ENCODE peak calls at places on chromosomes 12 and 14, in seven cellular contexts. H is HepG2, W is GM12892, J is SK-N-SH, Z is K562, G is H1, U is GM12878. D is an unnamed sample.

GRCh38 chr14:99248761-99249171 is 23.2 kb downstream of the BCL11B start:
- DNase-seq in W (no peak), Z (no peak), J (no peak), G (no peak), H (no peak), U (no peak), D (no peak)

GRCh38 chr12:25784669-25785068 is 173.8 kb upstream of the RASSF8 start:
- DNase-seq in H (no peak), G (no peak), U (no peak), W (no peak), Z (no peak), J (no peak), D (no peak)

GRCh38 chr14:61562321-61563161 is 132.8 kb upstream of the HIF1A start:
- DNase-seq in H (peak), J (no peak), Z (peak), U (no peak), W (no peak), G (no peak), D (no peak)

GRCh38 chr14:54688229-54688628 is 121.3 kb downstream of the SAMD4A start:
- DNase-seq in H (no peak), J (no peak), Z (no peak), U (no peak), W (no peak), G (no peak), D (no peak)

GRCh38 chr14:33943081-33943480 is 7.8 kb downstream of the EGLN3 start:
- DNase-seq in Z (no peak), W (no peak), G (no peak), H (no peak), U (no peak), J (peak), D (no peak)

GRCh38 chr14:90521121-90521929 is 124.5 kb downstream of the CALM1 start:
- DNase-seq in J (no peak), G (no peak), Z (no peak), H (no peak), U (no peak), W (no peak), D (no peak)

GRCh38 chr14:99619873-99620834 is 16.1 kb upstream of the CCDC85C start:
- DNase-seq in Z (no peak), W (no peak), J (no peak), U (no peak), H (no peak), G (no peak), D (no peak)

GRCh38 chr14:65164068-65164824 is 61.9 kb upstream of the MAX start:
- DNase-seq in G (no peak), U (no peak), J (peak), W (no peak), Z (peak), H (peak), D (no peak)

GRCh38 chr14:105192866-105193731 is 12.0 kb upstream of the NUDT14 start:
- DNase-seq in Z (no peak), U (no peak), G (no peak), W (no peak), J (no peak), H (no peak), D (no peak)

GRCh38 chr14:98176910-98177309 is 1095.1 kb downstream of the BCL11B start:
- DNase-seq in J (no peak), U (no peak), G (no peak), H (no peak), Z (no peak), W (no peak), D (no peak)

GRCh38 chr14:89178376-89178775 is 238.7 kb downstream of the FOXN3 start:
- DNase-seq in Z (no peak), U (no peak), J (no peak), H (no peak), W (no peak), G (peak), D (no peak)

GRCh38 chr12:132159555-132160003 is 15.3 kb downstream of the NOC4L start:
- DNase-seq in G (no peak), J (no peak), U (no peak), W (no peak), H (no peak), Z (no peak), D (no peak)

GRCh38 chr12:131775904-131776889 is 52.0 kb upstream of the MMP17 start:
- DNase-seq in G (no peak), U (peak), J (no peak), Z (no peak), H (no peak), W (no peak), D (no peak)

GRCh38 chr12:51341259-51342007 is 5.0 kb downstream of the CELA1 start:
- DNase-seq in U (peak), J (peak), H (peak), G (peak), Z (peak), W (peak), D (no peak)

GRCh38 chr12:41943671-41944070 is 201.0 kb downstream of the GXYLT1 start:
- DNase-seq in G (no peak), U (no peak), J (no peak), Z (no peak), W (no peak), H (no peak), D (no peak)

GRCh38 chr12:108701779-108702435 is 29.4 kb downstream of the CORO1C start:
- DNase-seq in G (no peak), H (no peak), Z (no peak), J (no peak), U (no peak), W (no peak), D (no peak)

GRCh38 chr12:124030510-124030909 is 57.5 kb downstream of the ZNF664 start:
- DNase-seq in W (no peak), H (no peak), G (no peak), Z (peak), U (no peak), J (peak), D (no peak)

GRCh38 chr12:86744547-86745212 is 488.5 kb upstream of the MGAT4C start:
- DNase-seq in G (no peak), W (no peak), U (no peak), H (no peak), Z (no peak), J (no peak), D (no peak)

GRCh38 chr14:67461341-67461985 is 27.1 kb downstream of the TMEM229B start:
- DNase-seq in Z (no peak), G (no peak), J (no peak), U (no peak), W (no peak), H (no peak), D (no peak)

GRCh38 chr12:99985129-99985570 is 414 bp upstream of the ANKS1B start:
- DNase-seq in H (no peak), U (no peak), W (no peak), J (no peak), Z (no peak), G (no peak), D (peak)

GRCh38 chr14:100857923-100858837 is 32.3 kb downstream of the MEG3 start:
- DNase-seq in J (peak), U (no peak), H (no peak), G (no peak), W (no peak), Z (no peak), D (no peak)

GRCh38 chr14:94738786-94739185 is 31.1 kb downstream of the GSC start:
- DNase-seq in W (no peak), H (no peak), Z (no peak), G (no peak), U (no peak), J (no peak), D (no peak)

GRCh38 chr12:26434299-26434915 is 239.0 kb downstream of the SSPN start:
- DNase-seq in Z (peak), U (no peak), J (peak), G (no peak), W (peak), H (peak), D (no peak)

GRCh38 chr14:81062816-81063215 is 107.4 kb downstream of the TSHR start:
- DNase-seq in U (peak), H (peak), Z (peak), J (peak), G (peak), W (no peak), D (no peak)

GRCh38 chr12:49671051-49671765 is 36.0 kb downstream of the FMNL3 start:
- DNase-seq in Z (no peak), J (no peak), G (no peak), W (no peak), U (no peak), H (no peak), D (no peak)

GRCh38 chr12:112294793-112295192 is 87.4 kb downstream of the HECTD4 start:
- DNase-seq in Z (no peak), U (no peak), W (no peak), G (no peak), J (no peak), H (peak), D (no peak)

GRCh38 chr12:98644433-98644711 is 216 bp downstream of the IKBIP start:
- DNase-seq in G (no peak), J (no peak), U (no peak), Z (peak), W (peak), H (no peak), D (no peak)

GRCh38 chr14:57704796-57705195 is 161.1 kb downstream of the SLC35F4 start:
- DNase-seq in W (no peak), J (no peak), U (no peak), Z (no peak), G (no peak), H (no peak), D (no peak)

GRCh38 chr14:36941783-36942521 is 230.5 kb downstream of the SLC25A21 start:
- DNase-seq in H (peak), G (peak), U (no peak), Z (peak), J (peak), W (no peak), D (no peak)

GRCh38 chr14:21526672-21527319 is 650 bp upstream of the SALL2 start:
- DNase-seq in H (no peak), W (no peak), J (no peak), Z (no peak), U (no peak), G (peak), D (no peak)

GRCh38 chr12:69880566-69880965 is 55.5 kb downstream of the MYRFL start:
- DNase-seq in J (no peak), W (no peak), H (no peak), U (no peak), G (no peak), Z (no peak), D (no peak)

GRCh38 chr12:29025936-29026335 is 123.1 kb upstream of the FAR2 start:
- DNase-seq in G (no peak), W (no peak), Z (no peak), U (no peak), J (no peak), H (no peak), D (no peak)

GRCh38 chr14:58833634-58834378 is 196.0 kb downstream of the DACT1 start:
- DNase-seq in H (no peak), G (no peak), J (no peak), Z (no peak), W (no peak), U (no peak), D (no peak)

GRCh38 chr14:92729632-92730358 is 18.6 kb downstream of the LGMN start:
- DNase-seq in W (no peak), J (no peak), Z (no peak), U (no peak), G (no peak), H (no peak), D (no peak)

GRCh38 chr12:59699408-59700144 is 103.7 kb downstream of the SLC16A7 start:
- DNase-seq in W (no peak), H (no peak), J (no peak), Z (no peak), G (no peak), U (no peak), D (no peak)

GRCh38 chr14:71266994-71267636 is 359.9 kb downstream of the PCNX1 start:
- DNase-seq in W (no peak), J (no peak), U (peak), Z (no peak), H (no peak), G (no peak), D (no peak)
- TF ChIP-seq TAF1 in W (no peak), J (no peak), U (no peak), Z (no peak), H (no peak), G (no peak), D (no peak)

DNA sequence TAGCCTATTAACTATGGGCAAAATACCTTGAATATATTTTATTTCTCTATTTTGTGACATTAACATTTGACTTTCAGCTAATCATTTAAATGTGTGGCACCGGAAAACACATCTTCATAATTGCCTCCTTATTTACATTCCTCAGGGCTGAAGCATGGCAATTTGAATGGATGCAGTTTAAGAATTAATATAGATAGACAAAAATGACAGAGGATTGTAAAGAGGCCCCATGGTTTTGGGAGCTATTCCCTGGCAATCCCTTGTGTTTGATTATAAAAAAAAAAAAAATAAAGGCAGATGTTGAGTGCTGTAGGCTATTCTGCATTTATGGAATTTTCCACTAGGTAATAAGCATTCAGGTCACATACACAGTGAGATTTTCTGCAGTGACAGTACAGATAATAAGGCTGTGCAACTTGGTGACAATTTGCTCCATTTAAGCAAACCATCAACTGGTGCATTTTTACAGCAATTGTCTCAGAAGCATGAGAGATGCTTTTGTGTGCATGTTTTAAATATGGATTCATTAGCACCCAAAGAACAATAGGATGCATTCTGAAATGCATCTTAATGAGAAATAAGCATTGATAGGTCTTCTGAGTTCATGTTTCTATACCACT is 123.2 kb upstream of the SLC38A4 start:
- DNase-seq in H (no peak), Z (no peak), J (no peak), W (no peak), G (no peak), U (no peak), D (no peak)
- TF ChIP-seq POLR2AphosphoS5 in H (no peak), Z (no peak), J (no peak), W (no peak), G (no peak), U (no peak), D (no peak)

DNA sequence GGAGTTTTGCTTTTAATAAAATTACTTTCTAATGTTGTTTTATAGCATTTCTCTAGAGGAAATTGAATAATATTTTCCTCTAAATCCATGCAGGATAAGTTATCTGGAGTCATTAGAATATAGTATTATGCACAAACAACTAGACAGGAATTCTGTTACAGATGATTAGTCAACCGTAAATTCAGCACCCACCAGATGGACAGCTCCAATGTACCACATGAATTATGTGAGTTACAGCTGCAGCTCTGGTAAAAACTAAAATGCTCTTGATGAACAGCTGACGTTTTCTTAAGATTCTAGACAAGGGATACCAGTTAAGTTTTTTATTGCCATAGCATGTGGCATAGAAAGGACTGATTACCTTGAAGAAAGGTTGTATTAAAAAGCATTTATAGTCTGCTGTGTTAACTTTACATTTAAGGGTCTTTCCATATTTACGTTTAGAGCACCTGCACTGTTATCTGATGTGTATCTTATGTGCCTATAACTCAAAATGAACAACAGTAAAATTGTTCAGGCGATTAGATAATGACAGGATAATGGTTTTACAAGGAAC is 321.4 kb upstream of the LRFN5 start:
- DNase-seq in Z (no peak), U (no peak), W (no peak), J (no peak), H (peak), G (peak), D (no peak)
- TF ChIP-seq TAF1 in Z (no peak), U (no peak), W (no peak), J (no peak), H (no peak), G (no peak), D (no peak)

DNA sequence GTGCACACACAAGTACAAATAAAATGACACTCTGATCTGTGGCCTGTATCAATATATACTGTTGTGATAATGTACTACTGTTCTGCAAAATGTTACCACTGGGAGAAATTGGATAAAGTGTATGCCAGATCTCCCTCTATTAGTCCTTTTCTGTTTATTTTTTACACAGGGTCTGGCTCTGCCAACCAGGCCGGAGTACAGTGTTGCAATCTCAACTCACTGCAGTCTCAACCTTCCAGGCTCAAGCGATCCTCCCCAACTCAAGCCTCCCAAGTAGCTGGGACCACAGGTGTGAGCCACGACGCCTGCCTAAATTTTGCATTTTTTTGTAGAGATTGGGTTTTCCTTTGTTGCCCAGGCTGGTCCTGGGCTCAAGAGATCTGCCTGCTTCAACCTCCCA is 1.9 kb downstream of the NT5DC3 start:
- DNase-seq in J (no peak), W (no peak), G (no peak), Z (no peak), U (no peak), H (peak), D (no peak)
- TF ChIP-seq POLR2AphosphoS5 in J (no peak), W (no peak), G (no peak), Z (no peak), U (no peak), H (no peak), D (no peak)

GRCh38 chr14:68683326-68683725 is 109.5 kb downstream of the ZFP36L1 start:
- DNase-seq in U (no peak), Z (no peak), G (no peak), W (no peak), H (no peak), J (no peak), D (no peak)
- TF ChIP-seq TAF1 in U (no peak), Z (no peak), G (no peak), W (no peak), H (no peak), J (no peak), D (no peak)

GRCh38 chr12:101671157-101671791 is 26.2 kb upstream of the CHPT1 start:
- DNase-seq in H (no peak), Z (no peak), J (no peak), U (peak), W (peak), G (no peak), D (peak)
- TF ChIP-seq POLR2AphosphoS5 in H (no peak), Z (no peak), J (no peak), U (no peak), W (no peak), G (no peak), D (no peak)

GRCh38 chr12:14443531-14443930 is 78.0 kb downstream of the ATF7IP start:
- DNase-seq in J (no peak), W (no peak), H (no peak), G (no peak), Z (no peak), U (no peak), D (no peak)
- TF ChIP-seq TAF1 in J (no peak), W (no peak), H (no peak), G (no peak), Z (no peak), U (no peak), D (no peak)

GRCh38 chr12:32273712-32274111 is 125.6 kb upstream of the FGD4 start:
- DNase-seq in Z (no peak), J (no peak), U (no peak), H (no peak), W (peak), G (peak), D (no peak)
- TF ChIP-seq POLR2AphosphoS5 in Z (peak), J (no peak), U (peak), H (no peak), W (peak), G (no peak), D (peak)